ENCODE peak calls at places on chromosomes 12 and 14, in four cellular contexts. K, E, Y and R are unnamed samples.

GRCh38 chr12:77087427-77087826 is 22.1 kb upstream of the E2F7 start:
- DNase-seq in K (no peak), E (no peak), Y (peak), R (no peak)

GRCh38 chr12:72966684-72967083 is 694.5 kb downstream of the TRHDE start:
- DNase-seq in K (no peak), E (no peak), Y (no peak), R (no peak)

GRCh38 chr12:85348779-85349178 is 68.8 kb downstream of the ALX1 start:
- DNase-seq in K (no peak), E (no peak), Y (no peak), R (no peak)

GRCh38 chr12:118853634-118854033 is 127.7 kb upstream of the SRRM4 start:
- DNase-seq in K (no peak), E (peak), Y (peak), R (no peak)

GRCh38 chr12:110355080-110355479 is 48.4 kb downstream of the ANAPC7 start:
- DNase-seq in K (no peak), E (peak), Y (no peak), R (peak)

GRCh38 chr12:1418144-1418543 is 176.2 kb downstream of the FBXL14 start:
- DNase-seq in K (no peak), E (no peak), Y (no peak), R (no peak)

GRCh38 chr14:69287096-69287991 is 27.4 kb downstream of the GALNT16 start:
- DNase-seq in K (no peak), E (no peak), Y (peak), R (no peak)

GRCh38 chr12:55874465-55874864 is 31.7 kb upstream of the MMP19 start:
- DNase-seq in K (no peak), E (no peak), Y (no peak), R (no peak)

GRCh38 chr12:51395283-51396230 is 4.4 kb upstream of the GALNT6 start:
- DNase-seq in K (no peak), E (no peak), Y (no peak), R (no peak)

GRCh38 chr12:104565606-104566243 is 109.0 kb downstream of the CHST11 start:
- DNase-seq in K (no peak), E (no peak), Y (peak), R (no peak)

GRCh38 chr14:103528512-103529382 is at the start of gene TRMT61A:
- DNase-seq in K (peak), E (peak), Y (peak), R (peak)

GRCh38 chr12:77940566-77940965 is 109.9 kb downstream of the NAV3 start:
- DNase-seq in K (no peak), E (no peak), Y (peak), R (peak)

GRCh38 chr14:36915089-36915488 is 253.4 kb downstream of the PAX9 start:
- DNase-seq in K (no peak), E (no peak), Y (no peak), R (peak)
- TF ChIP-seq CTCF in K (no peak), E (no peak), Y (no peak), R (no peak)

GRCh38 chr12:92414383-92415065 is 268.9 kb upstream of the BTG1 start:
- DNase-seq in K (no peak), E (no peak), Y (peak), R (no peak)
- TF ChIP-seq CTCF in K (no peak), E (no peak), Y (no peak), R (no peak)

DNA sequence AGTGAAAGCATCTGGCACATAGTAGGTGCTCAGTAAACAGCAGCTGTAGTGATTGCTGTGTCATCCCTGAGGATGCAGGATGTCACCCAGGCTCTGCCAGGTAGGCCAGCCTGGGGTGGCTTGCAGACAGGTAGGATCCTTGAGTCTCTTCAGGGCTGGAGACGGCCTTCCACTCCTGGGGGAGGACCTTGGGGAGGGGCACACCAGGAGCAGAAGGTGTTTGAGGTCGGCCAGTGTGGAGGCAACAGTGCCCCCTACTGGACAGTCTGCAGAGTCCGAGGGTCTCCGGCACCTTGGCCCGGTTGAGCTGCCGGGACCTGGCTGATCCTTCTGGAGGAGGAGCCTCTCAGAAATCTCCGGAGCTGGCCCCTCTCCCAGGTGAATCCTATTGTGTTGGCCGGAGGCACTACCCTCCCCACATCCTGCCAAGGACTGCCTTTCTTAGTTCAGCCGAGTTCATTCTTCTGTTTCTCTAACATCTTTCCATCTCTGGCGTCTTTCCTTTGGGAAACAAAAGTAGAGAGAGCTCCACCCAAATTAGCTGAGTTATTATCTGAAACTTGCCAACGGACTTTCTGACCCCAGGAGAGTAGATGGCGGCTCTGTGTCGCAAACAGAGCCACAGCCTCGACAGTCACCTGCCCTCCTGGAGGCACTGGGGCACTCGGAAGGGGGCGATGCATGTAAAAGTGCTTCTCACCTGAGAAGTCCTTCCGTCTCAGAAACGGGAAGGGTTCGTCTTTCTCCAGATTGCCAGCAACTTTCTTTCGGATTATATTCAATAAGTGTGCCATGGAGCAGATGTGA is 41.9 kb upstream of the CLMN start:
- DNase-seq in K (peak), E (peak), Y (peak), R (peak)
- TF ChIP-seq CTCF in K (no peak), E (peak), Y (peak), R (peak)

GRCh38 chr14:92900660-92901059 is 22.3 kb upstream of the CHGA start:
- DNase-seq in K (no peak), E (no peak), Y (no peak), R (no peak)

GRCh38 chr14:92902191-92902590 is 20.8 kb upstream of the CHGA start:
- DNase-seq in K (no peak), E (no peak), Y (no peak), R (no peak)

GRCh38 chr14:92897922-92898599 is 24.9 kb upstream of the CHGA start:
- DNase-seq in K (no peak), E (no peak), Y (no peak), R (peak)

GRCh38 chr14:92895352-92895878 is 27.5 kb upstream of the CHGA start:
- DNase-seq in K (no peak), E (no peak), Y (no peak), R (no peak)

DNA sequence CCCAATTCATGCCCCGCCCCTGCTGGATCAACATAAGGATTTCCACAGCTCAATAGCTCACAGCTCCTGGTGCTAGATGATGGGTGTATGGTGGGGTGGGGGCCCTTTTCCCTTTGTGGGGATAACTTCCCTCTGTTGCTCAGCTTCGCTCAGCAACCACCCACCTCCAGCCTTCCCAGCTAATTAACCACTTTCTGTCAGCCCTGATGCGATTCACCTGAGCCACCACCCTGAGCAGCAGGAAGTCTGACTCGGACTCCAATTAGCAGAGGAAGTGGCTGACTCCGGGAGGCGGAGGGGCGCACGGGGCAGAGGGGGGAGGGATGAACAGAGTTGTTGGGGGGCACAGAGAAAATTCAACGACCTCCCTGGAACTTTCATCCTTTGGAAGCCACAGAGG is 24.2 kb upstream of the CHGA start:
- DNase-seq in K (no peak), E (no peak), Y (no peak), R (no peak)
- TF ChIP-seq CTCF in K (no peak), E (no peak), Y (no peak), R (no peak)

GRCh38 chr12:70584332-70584731 is 52.9 kb downstream of the PTPRB start:
- DNase-seq in K (no peak), E (no peak), Y (no peak), R (no peak)

GRCh38 chr12:70592664-70593063 is 44.6 kb downstream of the PTPRB start:
- DNase-seq in K (no peak), E (no peak), Y (no peak), R (no peak)

GRCh38 chr12:70590549-70591226 is 46.5 kb downstream of the PTPRB start:
- DNase-seq in K (no peak), E (no peak), Y (no peak), R (no peak)

DNA sequence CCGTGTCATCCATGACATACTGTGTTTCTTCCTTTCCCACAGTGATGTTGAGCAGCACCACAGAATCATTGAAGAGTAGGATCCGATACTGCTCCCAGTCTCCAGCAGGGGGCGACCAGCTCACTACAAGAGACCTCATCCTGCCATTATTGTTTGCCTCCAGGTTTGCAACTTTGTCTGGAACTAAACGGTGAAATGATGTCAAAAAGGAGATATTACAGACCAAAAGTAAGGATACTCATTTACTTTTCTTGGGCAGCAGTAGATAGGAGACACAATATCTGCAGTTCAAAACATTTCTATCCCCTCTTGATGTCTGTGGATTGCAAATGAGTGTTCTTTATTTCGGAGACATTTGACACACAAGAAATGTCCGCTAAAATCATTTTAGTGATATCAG is 47.2 kb downstream of the PTPRB start:
- DNase-seq in K (peak), E (peak), Y (peak), R (peak)
- TF ChIP-seq CTCF in K (no peak), E (peak), Y (peak), R (peak)